ENCODE peak calls at places on chromosomes 3 and 15, in eight cellular contexts. F is endothelial cell, J is thoracic aorta, B is cardiac fibroblast, Q is brain microvascular endothelial cell, I is stomach, X is right atrium auricular region, C is Calu3. T is an unnamed sample.

GRCh38 chr3:127751782-127752181 is 70.5 kb downstream of the MGLL start:
- DNase-seq in B (no peak), X (no peak), C (no peak), F (no peak), J (no peak), I (no peak), Q (no peak), T (no peak)

GRCh38 chr15:35040339-35041255 is 44.5 kb downstream of the NANOGP8 start:
- DNase-seq in J (no peak), C (no peak), X (no peak), F (no peak), B (no peak), I (no peak), Q (no peak), T (no peak)

GRCh38 chr15:66826504-66826903 is 124.5 kb downstream of the SMAD6 start:
- DNase-seq in F (no peak), X (no peak), C (no peak), Q (no peak), J (no peak), I (no peak), B (no peak), T (no peak)

GRCh38 chr3:71258116-71258515 is 325.4 kb downstream of the FOXP1 start:
- DNase-seq in X (no peak), C (peak; percentile 27), F (no peak), Q (peak; percentile 88), B (peak; percentile 61), J (no peak), I (no peak), T (no peak)

GRCh38 chr3:138381413-138381901 is 33.1 kb downstream of the MRAS start:
- DNase-seq in B (peak; percentile 68), J (no peak), I (no peak), F (no peak), X (no peak), C (no peak), Q (no peak), T (no peak)

GRCh38 chr3:118801899-118802298 is 232.7 kb downstream of the IGSF11 start:
- DNase-seq in Q (no peak), B (no peak), C (no peak), J (no peak), X (no peak), I (peak; percentile 88), F (no peak), T (no peak)

GRCh38 chr3:172066880-172067778 is 27.8 kb downstream of the FNDC3B start:
- DNase-seq in X (no peak), I (no peak), C (no peak), J (no peak), Q (no peak), F (no peak), B (no peak), T (no peak)

GRCh38 chr15:36210426-36210825 is 369.0 kb upstream of the CDIN1 start:
- DNase-seq in J (no peak), Q (no peak), I (no peak), B (no peak), F (no peak), C (no peak), X (no peak), T (no peak)

GRCh38 chr3:197836244-197836643 is 45.2 kb downstream of the LRCH3 start:
- DNase-seq in X (no peak), Q (no peak), I (no peak), J (no peak), F (no peak), C (no peak), B (no peak), T (no peak)

GRCh38 chr3:73028803-73029202 is 32.2 kb downstream of the PPP4R2 start:
- DNase-seq in B (no peak), F (no peak), C (no peak), Q (peak; percentile 10), J (no peak), X (no peak), I (no peak), T (no peak)

GRCh38 chr3:73030073-73030597 is 31.3 kb upstream of the EBLN2 start:
- DNase-seq in X (no peak), B (no peak), C (no peak), Q (no peak), I (no peak), F (no peak), J (no peak), T (no peak)

GRCh38 chr3:73026702-73027101 is 30.1 kb downstream of the PPP4R2 start:
- DNase-seq in J (no peak), I (no peak), C (no peak), X (no peak), B (no peak), F (no peak), Q (no peak), T (no peak)

GRCh38 chr3:73031573-73032103 is 29.8 kb upstream of the EBLN2 start:
- DNase-seq in I (no peak), F (no peak), X (no peak), J (no peak), B (no peak), Q (no peak), C (no peak), T (no peak)

GRCh38 chr3:73029321-73029796 is 32.1 kb upstream of the EBLN2 start:
- DNase-seq in B (peak; percentile 78), J (no peak), C (no peak), Q (peak; percentile 91), F (no peak), I (no peak), X (no peak), T (no peak)
- TF ChIP-seq CTCF in B (no peak), J (no peak), C (no peak), Q (no peak), F (no peak), I (no peak), X (no peak), T (no peak)

GRCh38 chr3:8667429-8668091 is 23.0 kb upstream of the SSUH2 start:
- DNase-seq in B (no peak), Q (no peak), C (no peak), F (no peak), X (no peak), J (no peak), I (no peak), T (no peak)

GRCh38 chr3:8668216-8668615 is 23.6 kb upstream of the SSUH2 start:
- DNase-seq in F (no peak), X (no peak), B (no peak), I (no peak), J (no peak), Q (no peak), C (no peak), T (no peak)

GRCh38 chr3:8673083-8673737 is 28.6 kb upstream of the SSUH2 start:
- DNase-seq in C (no peak), X (no peak), B (no peak), J (no peak), I (no peak), Q (no peak), F (no peak), T (no peak)

GRCh38 chr3:8665407-8665896 is 20.9 kb upstream of the SSUH2 start:
- DNase-seq in Q (no peak), F (no peak), J (no peak), B (no peak), X (no peak), C (no peak), I (no peak), T (no peak)

GRCh38 chr3:8669019-8669418 is 24.4 kb upstream of the SSUH2 start:
- DNase-seq in I (no peak), J (no peak), Q (no peak), B (no peak), C (no peak), X (no peak), F (no peak), T (no peak)
- TF ChIP-seq CTCF in I (no peak), J (no peak), Q (peak; percentile 34), B (no peak), C (no peak), X (no peak), F (peak; percentile 20), T (no peak)

DNA sequence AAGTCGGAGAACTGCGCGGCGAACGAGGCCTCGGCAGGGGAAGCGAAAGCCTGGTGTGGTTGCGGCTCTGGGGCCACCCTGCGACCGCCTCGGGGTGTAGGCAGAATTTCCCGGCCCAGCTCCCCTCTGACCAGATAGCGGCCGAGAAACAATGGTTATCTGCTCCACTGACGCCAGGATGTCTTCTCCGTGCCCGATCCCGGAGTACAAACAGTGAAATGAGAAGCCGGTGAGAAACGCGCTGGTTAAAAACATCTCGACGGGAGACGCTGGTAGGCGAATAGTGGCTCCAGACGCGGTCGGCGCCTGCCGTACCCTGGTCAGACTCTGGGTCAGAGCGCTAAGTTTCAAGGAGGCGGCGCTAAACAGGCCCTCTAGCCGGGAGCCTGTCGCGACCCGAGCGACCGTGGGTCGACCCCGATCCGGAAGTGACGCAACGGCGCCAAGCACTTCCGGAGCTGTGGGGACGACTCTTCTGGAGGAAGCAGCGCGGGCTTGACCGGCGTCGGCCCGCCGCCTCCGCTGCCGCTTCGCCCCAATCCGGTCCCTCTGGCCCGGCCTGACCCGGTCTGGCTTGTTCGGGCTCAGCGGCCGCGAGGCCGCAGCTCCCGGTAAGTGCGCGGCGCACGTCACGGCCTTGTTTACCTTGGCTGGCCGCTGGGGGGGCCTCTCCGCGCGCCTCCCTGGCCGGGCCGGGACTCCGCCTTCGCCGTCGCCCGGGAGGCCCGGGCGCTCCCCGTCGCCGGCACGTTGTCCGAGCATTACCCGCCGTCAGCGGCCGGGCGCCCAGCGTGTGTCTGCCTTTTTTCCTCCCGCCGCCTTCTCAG is at the start of gene ARIH2:
- DNase-seq in J (peak; percentile 69), B (peak; percentile 95), F (peak; percentile 91), C (peak; percentile 91), I (peak; percentile 95), Q (peak; percentile 82), X (peak; percentile 95), T (peak; percentile 93)
- TF ChIP-seq CTCF in J (no peak), B (no peak), F (no peak), C (no peak), I (no peak), Q (no peak), X (peak; percentile 27), T (no peak)

GRCh38 chr15:75985966-75986365 is 26.3 kb downstream of the NRG4 start:
- DNase-seq in B (no peak), X (no peak), Q (peak; percentile 9), F (no peak), I (no peak), J (no peak), C (no peak), T (no peak)
- TF ChIP-seq CTCF in B (no peak), X (no peak), Q (no peak), F (no peak), I (no peak), J (no peak), C (no peak), T (no peak)

GRCh38 chr3:183634707-183635106 is 716 bp upstream of the KLHL24 start:
- DNase-seq in F (no peak), I (no peak), X (no peak), C (no peak), J (no peak), B (no peak), Q (no peak), T (no peak)
- TF ChIP-seq CTCF in F (no peak), I (no peak), X (no peak), C (no peak), J (no peak), B (no peak), Q (no peak), T (no peak)

DNA sequence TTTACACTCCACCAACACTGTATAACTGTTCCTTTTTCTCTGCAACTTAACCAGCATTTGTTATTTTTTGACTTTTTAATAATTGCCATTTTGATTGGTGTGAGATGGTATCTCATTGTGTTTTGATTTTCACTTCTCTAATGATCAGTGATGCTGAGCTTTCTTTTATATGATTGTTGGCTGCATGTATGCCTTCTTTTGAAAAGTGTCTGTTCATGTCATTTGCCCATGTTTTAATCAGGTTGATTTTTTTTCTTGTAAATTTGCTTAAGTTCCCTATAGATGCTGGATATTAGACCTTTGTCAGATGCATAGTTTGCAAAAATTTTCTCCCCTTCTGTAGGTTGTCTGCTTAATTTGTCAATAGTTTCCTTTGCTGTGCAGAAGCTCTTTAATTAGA is 263.0 kb downstream of the MBNL1 start:
- DNase-seq in C (no peak), B (no peak), J (no peak), Q (no peak), I (no peak), X (no peak), F (no peak), T (no peak)
- TF ChIP-seq CTCF in C (no peak), B (no peak), J (no peak), Q (no peak), I (no peak), X (no peak), F (no peak), T (no peak)